ENCODE peak calls at places on chromosome 19, in seven cellular contexts. One of them, this sample, is unnamed.

GRCh38 chr19:5686647-5687359 is 3.3 kb upstream of the RPL36 start:
- DNase-seq in uterus: peak
- DNase-seq in RWPE1: peak
- DNase-seq in fibroblast of lung: peak
- DNase-seq in IMR-90: peak
- DNase-seq in cardiac fibroblast: peak
- DNase-seq in tibial artery: peak
- DNase-seq in this sample: peak

GRCh38 chr19:4636151-4636717 is 3.1 kb upstream of the TNFAIP8L1 start:
- DNase-seq in IMR-90: peak
- DNase-seq in cardiac fibroblast: peak
- DNase-seq in uterus: no peak
- DNase-seq in tibial artery: no peak
- DNase-seq in RWPE1: peak
- DNase-seq in fibroblast of lung: peak
- DNase-seq in this sample: peak

GRCh38 chr19:6723738-6724137 is 3.3 kb upstream of the C3 start:
- DNase-seq in fibroblast of lung: peak
- DNase-seq in tibial artery: no peak
- DNase-seq in RWPE1: no peak
- DNase-seq in uterus: no peak
- DNase-seq in cardiac fibroblast: peak
- DNase-seq in IMR-90: no peak
- DNase-seq in this sample: no peak

GRCh38 chr19:31066385-31066784 is 282.9 kb downstream of the TSHZ3 start:
- DNase-seq in cardiac fibroblast: peak
- DNase-seq in IMR-90: peak
- DNase-seq in fibroblast of lung: peak
- DNase-seq in RWPE1: peak
- DNase-seq in uterus: no peak
- DNase-seq in tibial artery: no peak
- DNase-seq in this sample: no peak

GRCh38 chr19:29576043-29576442 is 30.0 kb upstream of the POP4 start:
- DNase-seq in IMR-90: peak
- DNase-seq in cardiac fibroblast: no peak
- DNase-seq in uterus: no peak
- DNase-seq in tibial artery: no peak
- DNase-seq in RWPE1: no peak
- DNase-seq in fibroblast of lung: peak
- DNase-seq in this sample: no peak

GRCh38 chr19:40717325-40717879 is 490 bp downstream of the ITPKC start:
- DNase-seq in uterus: peak
- DNase-seq in IMR-90: no peak
- DNase-seq in tibial artery: no peak
- DNase-seq in cardiac fibroblast: no peak
- DNase-seq in fibroblast of lung: peak
- DNase-seq in RWPE1: no peak
- DNase-seq in this sample: no peak

GRCh38 chr19:9786342-9786741 is 17.8 kb upstream of the ZNF846 start:
- DNase-seq in uterus: no peak
- DNase-seq in IMR-90: no peak
- DNase-seq in fibroblast of lung: no peak
- DNase-seq in RWPE1: no peak
- DNase-seq in cardiac fibroblast: no peak
- DNase-seq in tibial artery: no peak
- DNase-seq in this sample: no peak

GRCh38 chr19:44356383-44357111 is at the start of gene ZNF112:
- DNase-seq in cardiac fibroblast: peak
- DNase-seq in fibroblast of lung: peak
- DNase-seq in RWPE1: peak
- DNase-seq in IMR-90: peak
- DNase-seq in tibial artery: peak
- DNase-seq in uterus: peak
- DNase-seq in this sample: peak

GRCh38 chr19:2627319-2627829 is 75.1 kb downstream of the GNG7 start:
- DNase-seq in uterus: peak
- DNase-seq in IMR-90: peak
- DNase-seq in cardiac fibroblast: peak
- DNase-seq in fibroblast of lung: peak
- DNase-seq in tibial artery: peak
- DNase-seq in RWPE1: peak
- DNase-seq in this sample: no peak

GRCh38 chr19:10780368-10780767 is 55.6 kb downstream of the TMED1 start:
- DNase-seq in tibial artery: peak
- DNase-seq in uterus: peak
- DNase-seq in RWPE1: no peak
- DNase-seq in cardiac fibroblast: peak
- DNase-seq in IMR-90: peak
- DNase-seq in fibroblast of lung: peak
- DNase-seq in this sample: peak

GRCh38 chr19:55867101-55867500 is 30.8 kb downstream of the NLRP4 start:
- DNase-seq in fibroblast of lung: no peak
- DNase-seq in tibial artery: no peak
- DNase-seq in RWPE1: no peak
- DNase-seq in cardiac fibroblast: no peak
- DNase-seq in uterus: no peak
- DNase-seq in IMR-90: no peak
- DNase-seq in this sample: no peak

GRCh38 chr19:40831502-40832430 is 18.5 kb downstream of the CYP2A6 start:
- DNase-seq in IMR-90: peak
- DNase-seq in tibial artery: no peak
- DNase-seq in RWPE1: peak
- DNase-seq in uterus: peak
- DNase-seq in fibroblast of lung: peak
- DNase-seq in cardiac fibroblast: peak
- DNase-seq in this sample: no peak

GRCh38 chr19:8158411-8159074 is 9.2 kb upstream of the FBN3 start:
- DNase-seq in fibroblast of lung: peak
- DNase-seq in uterus: peak
- DNase-seq in tibial artery: no peak
- DNase-seq in IMR-90: peak
- DNase-seq in RWPE1: peak
- DNase-seq in cardiac fibroblast: peak
- DNase-seq in this sample: no peak

GRCh38 chr19:32406161-32407003 is 812 bp downstream of the DPY19L3 start:
- DNase-seq in IMR-90: no peak
- DNase-seq in RWPE1: no peak
- DNase-seq in uterus: no peak
- DNase-seq in fibroblast of lung: no peak
- DNase-seq in tibial artery: no peak
- DNase-seq in cardiac fibroblast: no peak
- DNase-seq in this sample: no peak

GRCh38 chr19:55454787-55455243 is 6.6 kb downstream of the ISOC2 start:
- DNase-seq in uterus: no peak
- DNase-seq in IMR-90: peak
- DNase-seq in fibroblast of lung: no peak
- DNase-seq in RWPE1: peak
- DNase-seq in tibial artery: no peak
- DNase-seq in cardiac fibroblast: peak
- DNase-seq in this sample: no peak

GRCh38 chr19:7500811-7501450 is 12.1 kb upstream of the PEX11G start:
- DNase-seq in tibial artery: no peak
- DNase-seq in RWPE1: peak
- DNase-seq in cardiac fibroblast: peak
- DNase-seq in IMR-90: peak
- DNase-seq in uterus: no peak
- DNase-seq in fibroblast of lung: peak
- DNase-seq in this sample: no peak

GRCh38 chr19:44050740-44051653 is 839 bp upstream of the ZNF223 start:
- DNase-seq in uterus: no peak
- DNase-seq in tibial artery: no peak
- DNase-seq in cardiac fibroblast: no peak
- DNase-seq in IMR-90: no peak
- DNase-seq in RWPE1: no peak
- DNase-seq in fibroblast of lung: peak
- DNase-seq in this sample: no peak

GRCh38 chr19:35760711-35761349 is 2.9 kb downstream of the PROSER3 start:
- DNase-seq in tibial artery: no peak
- DNase-seq in RWPE1: no peak
- DNase-seq in IMR-90: no peak
- DNase-seq in uterus: no peak
- DNase-seq in cardiac fibroblast: no peak
- DNase-seq in fibroblast of lung: no peak
- DNase-seq in this sample: no peak

GRCh38 chr19:18831524-18832330 is at the start of gene UPF1:
- DNase-seq in tibial artery: peak
- DNase-seq in fibroblast of lung: peak
- DNase-seq in RWPE1: peak
- DNase-seq in IMR-90: peak
- DNase-seq in uterus: peak
- DNase-seq in cardiac fibroblast: peak
- DNase-seq in this sample: peak

DNA sequence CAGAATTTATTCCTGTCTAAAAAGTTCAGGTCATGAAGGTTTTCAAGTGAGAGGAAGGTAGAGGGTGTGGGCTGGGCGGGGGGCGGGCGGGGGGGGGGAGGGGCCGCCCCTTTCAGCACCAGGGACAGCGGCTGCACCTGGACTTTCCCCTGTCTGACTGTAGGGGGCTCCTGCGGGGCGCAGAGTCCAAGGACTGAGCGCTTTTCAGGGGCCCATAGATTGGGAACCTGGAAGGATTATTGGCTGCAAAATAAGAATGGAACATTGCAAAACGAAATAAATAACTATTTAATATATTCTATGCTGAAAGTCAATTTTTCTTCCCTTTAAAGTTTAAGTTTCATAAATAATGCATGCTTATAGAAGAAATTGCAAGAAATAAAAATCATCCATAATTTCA is 8.9 kb upstream of the CYP4F3 start:
- DNase-seq in uterus: no peak
- DNase-seq in tibial artery: no peak
- DNase-seq in RWPE1: peak
- DNase-seq in IMR-90: no peak
- DNase-seq in cardiac fibroblast: peak
- DNase-seq in fibroblast of lung: no peak
- DNase-seq in this sample: no peak
- TF ChIP-seq CTCF in uterus: no peak
- TF ChIP-seq CTCF in tibial artery: no peak
- TF ChIP-seq CTCF in RWPE1: peak
- TF ChIP-seq CTCF in IMR-90: peak
- TF ChIP-seq CTCF in cardiac fibroblast: peak
- TF ChIP-seq CTCF in fibroblast of lung: no peak
- TF ChIP-seq CTCF in this sample: no peak

GRCh38 chr19:680287-681028 is 4.3 kb downstream of the FSTL3 start:
- DNase-seq in uterus: peak
- DNase-seq in fibroblast of lung: peak
- DNase-seq in cardiac fibroblast: peak
- DNase-seq in tibial artery: peak
- DNase-seq in RWPE1: peak
- DNase-seq in IMR-90: peak
- DNase-seq in this sample: peak
- TF ChIP-seq CTCF in uterus: peak
- TF ChIP-seq CTCF in fibroblast of lung: no peak
- TF ChIP-seq CTCF in cardiac fibroblast: no peak
- TF ChIP-seq CTCF in tibial artery: peak
- TF ChIP-seq CTCF in RWPE1: peak
- TF ChIP-seq CTCF in IMR-90: peak
- TF ChIP-seq CTCF in this sample: no peak

GRCh38 chr19:42191855-42192254 is 25.6 kb downstream of the DEDD2 start:
- DNase-seq in cardiac fibroblast: peak
- DNase-seq in IMR-90: peak
- DNase-seq in uterus: no peak
- DNase-seq in RWPE1: peak
- DNase-seq in fibroblast of lung: peak
- DNase-seq in tibial artery: no peak
- DNase-seq in this sample: no peak

GRCh38 chr19:42196011-42197001 is 21.2 kb downstream of the DEDD2 start:
- DNase-seq in cardiac fibroblast: no peak
- DNase-seq in IMR-90: no peak
- DNase-seq in fibroblast of lung: no peak
- DNase-seq in uterus: no peak
- DNase-seq in tibial artery: no peak
- DNase-seq in RWPE1: no peak
- DNase-seq in this sample: no peak

GRCh38 chr19:42193294-42193693 is 24.2 kb downstream of the DEDD2 start:
- DNase-seq in tibial artery: no peak
- DNase-seq in cardiac fibroblast: no peak
- DNase-seq in uterus: no peak
- DNase-seq in fibroblast of lung: no peak
- DNase-seq in IMR-90: no peak
- DNase-seq in RWPE1: no peak
- DNase-seq in this sample: no peak

GRCh38 chr19:42197375-42197817 is 20.1 kb downstream of the DEDD2 start:
- DNase-seq in fibroblast of lung: no peak
- DNase-seq in IMR-90: no peak
- DNase-seq in RWPE1: no peak
- DNase-seq in uterus: no peak
- DNase-seq in tibial artery: no peak
- DNase-seq in cardiac fibroblast: no peak
- DNase-seq in this sample: no peak

DNA sequence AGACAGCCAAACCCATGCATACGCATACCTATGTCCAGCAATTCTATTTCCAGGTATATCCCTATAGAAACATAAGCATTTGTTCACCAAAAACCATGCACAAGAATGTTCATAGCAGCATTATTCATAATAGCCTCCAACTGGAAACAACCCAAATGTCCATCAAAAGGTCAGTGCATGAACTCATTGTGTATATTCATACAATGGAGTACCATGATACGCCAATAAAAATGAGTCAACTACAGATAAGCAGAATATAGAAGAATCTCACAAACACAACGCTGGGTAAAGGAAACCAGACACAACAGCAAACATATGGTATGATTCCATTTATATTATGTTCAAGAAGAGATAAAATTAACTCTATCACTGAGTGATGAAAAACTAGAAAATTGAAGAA is 23.8 kb downstream of the DEDD2 start:
- DNase-seq in RWPE1: no peak
- DNase-seq in tibial artery: no peak
- DNase-seq in IMR-90: peak
- DNase-seq in uterus: no peak
- DNase-seq in fibroblast of lung: peak
- DNase-seq in cardiac fibroblast: peak
- DNase-seq in this sample: no peak
- TF ChIP-seq CTCF in RWPE1: no peak
- TF ChIP-seq CTCF in tibial artery: no peak
- TF ChIP-seq CTCF in IMR-90: no peak
- TF ChIP-seq CTCF in uterus: no peak
- TF ChIP-seq CTCF in fibroblast of lung: no peak
- TF ChIP-seq CTCF in cardiac fibroblast: no peak
- TF ChIP-seq CTCF in this sample: no peak

GRCh38 chr19:47506459-47506858 is 8.4 kb downstream of the NAPA start:
- DNase-seq in fibroblast of lung: no peak
- DNase-seq in uterus: no peak
- DNase-seq in IMR-90: no peak
- DNase-seq in tibial artery: no peak
- DNase-seq in RWPE1: no peak
- DNase-seq in cardiac fibroblast: no peak
- DNase-seq in this sample: no peak

GRCh38 chr19:47505506-47505905 is 9.4 kb downstream of the NAPA start:
- DNase-seq in RWPE1: no peak
- DNase-seq in tibial artery: no peak
- DNase-seq in IMR-90: no peak
- DNase-seq in cardiac fibroblast: no peak
- DNase-seq in fibroblast of lung: no peak
- DNase-seq in uterus: no peak
- DNase-seq in this sample: no peak

GRCh38 chr19:47508721-47509120 is 6.1 kb downstream of the NAPA start:
- DNase-seq in cardiac fibroblast: no peak
- DNase-seq in fibroblast of lung: no peak
- DNase-seq in uterus: no peak
- DNase-seq in tibial artery: no peak
- DNase-seq in RWPE1: no peak
- DNase-seq in IMR-90: no peak
- DNase-seq in this sample: no peak

GRCh38 chr19:47507924-47508553 is 6.8 kb downstream of the NAPA start:
- DNase-seq in fibroblast of lung: no peak
- DNase-seq in tibial artery: no peak
- DNase-seq in uterus: no peak
- DNase-seq in cardiac fibroblast: no peak
- DNase-seq in IMR-90: no peak
- DNase-seq in RWPE1: no peak
- DNase-seq in this sample: no peak

GRCh38 chr19:47507031-47507430 is 7.8 kb downstream of the NAPA start:
- DNase-seq in cardiac fibroblast: no peak
- DNase-seq in IMR-90: no peak
- DNase-seq in fibroblast of lung: no peak
- DNase-seq in RWPE1: no peak
- DNase-seq in tibial artery: no peak
- DNase-seq in uterus: no peak
- DNase-seq in this sample: no peak
- TF ChIP-seq CTCF in cardiac fibroblast: no peak
- TF ChIP-seq CTCF in IMR-90: no peak
- TF ChIP-seq CTCF in fibroblast of lung: no peak
- TF ChIP-seq CTCF in RWPE1: no peak
- TF ChIP-seq CTCF in tibial artery: no peak
- TF ChIP-seq CTCF in uterus: no peak
- TF ChIP-seq CTCF in this sample: no peak